ENCODE peak calls at places on chromosomes 4 and X, in ten cellular contexts. One of them, this sample, is unnamed.

GRCh38 chr4:88999392-88999791 is 57.6 kb downstream of the FAM13A start:
- DNase-seq in Karpas-422: no peak
- DNase-seq in right cardiac atrium: no peak
- DNase-seq in thoracic aorta: no peak
- DNase-seq in CD8-positive, alpha-beta T cell: no peak
- DNase-seq in H9: no peak
- DNase-seq in spleen: no peak
- DNase-seq in left lung: no peak
- DNase-seq in mesenchymal stem cell: no peak
- DNase-seq in heart right ventricle: no peak
- DNase-seq in this sample: no peak

GRCh38 chrX:70998402-70999027 is 67.6 kb upstream of the SLC7A3 start:
- DNase-seq in Karpas-422: peak; percentile 70
- DNase-seq in right cardiac atrium: no peak
- DNase-seq in thoracic aorta: no peak
- DNase-seq in CD8-positive, alpha-beta T cell: no peak
- DNase-seq in H9: peak; percentile 40
- DNase-seq in spleen: no peak
- DNase-seq in left lung: no peak
- DNase-seq in mesenchymal stem cell: peak; percentile 38
- DNase-seq in heart right ventricle: peak; percentile 10
- DNase-seq in this sample: no peak

GRCh38 chr4:176425035-176425434 is 105.3 kb downstream of the SPCS3 start:
- DNase-seq in Karpas-422: no peak
- DNase-seq in right cardiac atrium: no peak
- DNase-seq in thoracic aorta: no peak
- DNase-seq in CD8-positive, alpha-beta T cell: no peak
- DNase-seq in H9: no peak
- DNase-seq in spleen: no peak
- DNase-seq in left lung: no peak
- DNase-seq in mesenchymal stem cell: no peak
- DNase-seq in heart right ventricle: no peak
- DNase-seq in this sample: no peak

GRCh38 chr4:41212221-41213203 is 1.8 kb downstream of the APBB2 start:
- DNase-seq in Karpas-422: no peak
- DNase-seq in right cardiac atrium: no peak
- DNase-seq in thoracic aorta: no peak
- DNase-seq in CD8-positive, alpha-beta T cell: no peak
- DNase-seq in H9: no peak
- DNase-seq in spleen: no peak
- DNase-seq in left lung: no peak
- DNase-seq in mesenchymal stem cell: peak; percentile 71
- DNase-seq in heart right ventricle: peak; percentile 50
- DNase-seq in this sample: no peak

GRCh38 chr4:101345271-101345595 is 2.1 kb downstream of the PPP3CA start:
- DNase-seq in Karpas-422: peak; percentile 57
- DNase-seq in right cardiac atrium: no peak
- DNase-seq in thoracic aorta: no peak
- DNase-seq in CD8-positive, alpha-beta T cell: no peak
- DNase-seq in H9: no peak
- DNase-seq in spleen: no peak
- DNase-seq in left lung: no peak
- DNase-seq in mesenchymal stem cell: no peak
- DNase-seq in heart right ventricle: no peak
- DNase-seq in this sample: no peak

GRCh38 chr4:186161138-186161537 is 30.2 kb upstream of the CYP4V2 start:
- DNase-seq in Karpas-422: peak; percentile 67
- DNase-seq in right cardiac atrium: no peak
- DNase-seq in thoracic aorta: no peak
- DNase-seq in CD8-positive, alpha-beta T cell: no peak
- DNase-seq in H9: no peak
- DNase-seq in spleen: no peak
- DNase-seq in left lung: no peak
- DNase-seq in mesenchymal stem cell: no peak
- DNase-seq in heart right ventricle: no peak
- DNase-seq in this sample: no peak

GRCh38 chr4:78551420-78552351 is at the start of gene ANXA3:
- DNase-seq in Karpas-422: no peak
- DNase-seq in right cardiac atrium: peak; percentile 80
- DNase-seq in thoracic aorta: no peak
- DNase-seq in CD8-positive, alpha-beta T cell: no peak
- DNase-seq in H9: peak; percentile 76
- DNase-seq in spleen: peak; percentile 89
- DNase-seq in left lung: peak; percentile 94
- DNase-seq in mesenchymal stem cell: peak; percentile 24
- DNase-seq in heart right ventricle: peak; percentile 29
- DNase-seq in this sample: no peak

GRCh38 chrX:45449982-45450381 is 249.3 kb upstream of the DIPK2B start:
- DNase-seq in Karpas-422: no peak
- DNase-seq in right cardiac atrium: no peak
- DNase-seq in thoracic aorta: no peak
- DNase-seq in CD8-positive, alpha-beta T cell: no peak
- DNase-seq in H9: no peak
- DNase-seq in spleen: no peak
- DNase-seq in left lung: no peak
- DNase-seq in mesenchymal stem cell: no peak
- DNase-seq in heart right ventricle: no peak
- DNase-seq in this sample: no peak

GRCh38 chrX:72041166-72041565 is 90.5 kb downstream of the RTL5 start:
- DNase-seq in Karpas-422: no peak
- DNase-seq in right cardiac atrium: no peak
- DNase-seq in thoracic aorta: no peak
- DNase-seq in CD8-positive, alpha-beta T cell: no peak
- DNase-seq in H9: no peak
- DNase-seq in spleen: no peak
- DNase-seq in left lung: no peak
- DNase-seq in mesenchymal stem cell: no peak
- DNase-seq in heart right ventricle: no peak
- DNase-seq in this sample: no peak

GRCh38 chr4:112604590-112604989 is 32.1 kb downstream of the ZGRF1 start:
- DNase-seq in Karpas-422: peak; percentile 85
- DNase-seq in right cardiac atrium: no peak
- DNase-seq in thoracic aorta: no peak
- DNase-seq in CD8-positive, alpha-beta T cell: no peak
- DNase-seq in H9: no peak
- DNase-seq in spleen: no peak
- DNase-seq in left lung: no peak
- DNase-seq in mesenchymal stem cell: peak; percentile 68
- DNase-seq in heart right ventricle: peak; percentile 46
- DNase-seq in this sample: no peak

GRCh38 chr4:52837716-52838558 is 24.2 kb upstream of the RASL11B start:
- DNase-seq in Karpas-422: no peak
- DNase-seq in right cardiac atrium: no peak
- DNase-seq in thoracic aorta: no peak
- DNase-seq in CD8-positive, alpha-beta T cell: no peak
- DNase-seq in H9: no peak
- DNase-seq in spleen: no peak
- DNase-seq in left lung: no peak
- DNase-seq in mesenchymal stem cell: peak; percentile 80
- DNase-seq in heart right ventricle: peak; percentile 22
- DNase-seq in this sample: no peak

GRCh38 chrX:69097451-69098236 is 67.6 kb downstream of the PJA1 start:
- DNase-seq in Karpas-422: no peak
- DNase-seq in right cardiac atrium: no peak
- DNase-seq in thoracic aorta: no peak
- DNase-seq in CD8-positive, alpha-beta T cell: no peak
- DNase-seq in H9: no peak
- DNase-seq in spleen: no peak
- DNase-seq in left lung: no peak
- DNase-seq in mesenchymal stem cell: no peak
- DNase-seq in heart right ventricle: no peak
- DNase-seq in this sample: no peak

GRCh38 chrX:140971385-140971784 is 31.0 kb upstream of the SPANXB1 start:
- DNase-seq in Karpas-422: no peak
- DNase-seq in right cardiac atrium: no peak
- DNase-seq in thoracic aorta: no peak
- DNase-seq in CD8-positive, alpha-beta T cell: no peak
- DNase-seq in H9: no peak
- DNase-seq in spleen: no peak
- DNase-seq in left lung: no peak
- DNase-seq in mesenchymal stem cell: peak; percentile 46
- DNase-seq in heart right ventricle: no peak
- DNase-seq in this sample: no peak

GRCh38 chr4:183691897-183692296 is 32.8 kb downstream of the TRAPPC11 start:
- DNase-seq in Karpas-422: no peak
- DNase-seq in right cardiac atrium: no peak
- DNase-seq in thoracic aorta: no peak
- DNase-seq in CD8-positive, alpha-beta T cell: no peak
- DNase-seq in H9: no peak
- DNase-seq in spleen: no peak
- DNase-seq in left lung: no peak
- DNase-seq in mesenchymal stem cell: no peak
- DNase-seq in heart right ventricle: no peak
- DNase-seq in this sample: no peak

GRCh38 chr4:70556856-70557255 is 35.2 kb upstream of the AMBN start:
- DNase-seq in Karpas-422: no peak
- DNase-seq in right cardiac atrium: no peak
- DNase-seq in thoracic aorta: no peak
- DNase-seq in CD8-positive, alpha-beta T cell: no peak
- DNase-seq in H9: no peak
- DNase-seq in spleen: no peak
- DNase-seq in left lung: no peak
- DNase-seq in mesenchymal stem cell: no peak
- DNase-seq in heart right ventricle: no peak
- DNase-seq in this sample: no peak

DNA sequence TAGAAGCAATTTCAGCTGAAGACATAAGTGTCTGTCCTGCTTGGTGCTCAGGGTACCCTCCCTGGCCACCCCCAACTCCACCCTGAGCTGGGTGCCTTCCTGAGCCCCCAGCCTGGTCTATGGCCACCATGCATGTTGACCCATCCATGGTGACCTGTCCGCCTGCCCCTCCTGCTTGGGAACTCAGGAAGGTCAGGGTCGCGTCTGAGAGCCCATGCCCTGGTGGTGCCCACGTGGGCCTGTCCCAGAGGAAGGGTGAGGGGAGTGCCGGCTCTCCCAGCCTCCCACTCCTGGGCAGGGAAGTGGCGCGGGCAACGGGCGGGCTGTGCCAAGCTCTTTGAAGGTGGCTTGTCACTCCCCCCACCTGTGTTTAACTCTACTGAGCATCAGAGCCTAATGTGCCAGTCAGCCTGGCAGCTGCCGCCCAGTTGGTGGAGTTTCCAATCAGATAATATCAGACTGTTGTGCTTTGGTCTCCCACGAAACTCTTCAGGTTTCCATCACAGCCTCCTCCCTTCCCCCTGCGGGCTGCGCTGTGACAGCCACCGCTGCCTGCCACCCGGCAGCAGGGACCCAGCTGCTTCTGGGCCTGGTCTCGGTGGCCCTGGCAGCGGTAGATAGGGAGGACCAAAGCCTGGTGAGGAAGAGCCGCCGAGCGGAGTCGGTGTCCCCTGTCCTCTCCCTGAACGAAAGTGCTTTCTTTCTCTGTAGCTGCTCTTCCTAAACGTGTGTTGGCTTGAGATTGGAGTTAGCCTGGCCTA is 4.8 kb downstream of the SH3BP2 start:
- DNase-seq in Karpas-422: no peak
- DNase-seq in right cardiac atrium: peak; percentile 71
- DNase-seq in thoracic aorta: no peak
- DNase-seq in CD8-positive, alpha-beta T cell: no peak
- DNase-seq in H9: no peak
- DNase-seq in spleen: peak; percentile 86
- DNase-seq in left lung: peak; percentile 82
- DNase-seq in mesenchymal stem cell: no peak
- DNase-seq in heart right ventricle: no peak
- DNase-seq in this sample: no peak
- H3K4me1 ChIP-seq in Karpas-422: peaks cover 32% of the 10 kb centered on the region
- H3K4me1 ChIP-seq in right cardiac atrium: peaks cover 51% of the 10 kb centered on the region
- H3K4me1 ChIP-seq in thoracic aorta: peaks cover 48% of the 10 kb centered on the region
- H3K4me1 ChIP-seq in CD8-positive, alpha-beta T cell: peaks cover 70% of the 10 kb centered on the region
- H3K4me1 ChIP-seq in H9: no peaks in the 10 kb centered on the region
- H3K4me1 ChIP-seq in spleen: peaks cover 89% of the 10 kb centered on the region
- H3K4me1 ChIP-seq in left lung: peaks cover 67% of the 10 kb centered on the region
- H3K4me1 ChIP-seq in mesenchymal stem cell: peaks cover 81% of the 10 kb centered on the region
- H3K4me1 ChIP-seq in heart right ventricle: peaks cover 89% of the 10 kb centered on the region
- H3K4me1 ChIP-seq in this sample: peaks cover 100% of the 10 kb centered on the region

DNA sequence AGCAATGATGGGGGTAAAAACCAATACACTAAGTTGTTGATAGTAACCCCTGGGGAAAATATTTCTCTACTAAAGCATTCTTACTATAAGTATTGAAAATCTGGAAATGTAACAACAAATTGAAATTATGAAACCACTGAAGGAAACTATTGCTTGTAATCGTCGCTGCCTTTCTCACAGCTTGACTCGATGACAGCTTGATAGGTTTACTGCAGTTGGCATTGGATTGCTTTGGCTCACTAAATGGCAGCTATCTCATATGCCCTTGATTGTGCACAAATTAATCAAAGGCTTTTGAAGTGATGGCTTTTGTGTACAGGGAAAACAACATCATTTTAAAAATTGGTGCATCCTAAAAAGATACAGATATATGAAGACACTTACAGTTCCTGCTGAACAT is 419.6 kb upstream of the TENM3 start:
- DNase-seq in Karpas-422: no peak
- DNase-seq in right cardiac atrium: no peak
- DNase-seq in thoracic aorta: no peak
- DNase-seq in CD8-positive, alpha-beta T cell: no peak
- DNase-seq in H9: no peak
- DNase-seq in spleen: no peak
- DNase-seq in left lung: no peak
- DNase-seq in mesenchymal stem cell: no peak
- DNase-seq in heart right ventricle: no peak
- DNase-seq in this sample: no peak
- H3K4me1 ChIP-seq in Karpas-422: no peaks in the 10 kb centered on the region
- H3K4me1 ChIP-seq in right cardiac atrium: no peaks in the 10 kb centered on the region
- H3K4me1 ChIP-seq in thoracic aorta: no peaks in the 10 kb centered on the region
- H3K4me1 ChIP-seq in CD8-positive, alpha-beta T cell: no peaks in the 10 kb centered on the region
- H3K4me1 ChIP-seq in H9: peaks cover 7% of the 10 kb centered on the region
- H3K4me1 ChIP-seq in spleen: no peaks in the 10 kb centered on the region
- H3K4me1 ChIP-seq in left lung: no peaks in the 10 kb centered on the region
- H3K4me1 ChIP-seq in mesenchymal stem cell: peaks cover 3% of the 10 kb centered on the region
- H3K4me1 ChIP-seq in heart right ventricle: peaks cover 3% of the 10 kb centered on the region
- H3K4me1 ChIP-seq in this sample: no peaks in the 10 kb centered on the region

DNA sequence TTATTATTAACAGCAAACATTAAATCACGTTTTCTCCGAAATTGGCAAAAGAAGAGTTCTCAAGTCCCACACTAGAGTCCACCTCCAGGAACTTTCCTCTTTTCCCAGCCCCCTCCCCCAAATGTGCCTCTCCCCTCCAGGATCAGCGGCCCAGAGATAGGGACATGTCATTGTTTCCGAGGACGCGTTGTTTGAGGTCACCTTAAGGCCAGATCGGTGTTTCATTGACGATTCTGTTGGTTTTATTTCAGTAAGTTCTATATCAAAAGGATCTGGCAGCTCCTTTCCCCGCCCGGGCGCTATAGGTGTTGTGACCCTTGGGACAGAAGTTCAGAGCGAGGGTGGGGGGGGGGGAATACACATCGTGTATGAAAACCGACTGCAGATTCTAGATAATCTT is 938 bp upstream of the MSX1 start:
- DNase-seq in Karpas-422: no peak
- DNase-seq in right cardiac atrium: no peak
- DNase-seq in thoracic aorta: no peak
- DNase-seq in CD8-positive, alpha-beta T cell: no peak
- DNase-seq in H9: no peak
- DNase-seq in spleen: no peak
- DNase-seq in left lung: peak; percentile 30
- DNase-seq in mesenchymal stem cell: no peak
- DNase-seq in heart right ventricle: no peak
- DNase-seq in this sample: no peak
- H3K4me1 ChIP-seq in Karpas-422: peaks cover 5% of the 10 kb centered on the region
- H3K4me1 ChIP-seq in right cardiac atrium: no peaks in the 10 kb centered on the region
- H3K4me1 ChIP-seq in thoracic aorta: peaks cover 15% of the 10 kb centered on the region
- H3K4me1 ChIP-seq in CD8-positive, alpha-beta T cell: peaks cover 55% of the 10 kb centered on the region
- H3K4me1 ChIP-seq in H9: peaks cover 3% of the 10 kb centered on the region
- H3K4me1 ChIP-seq in spleen: peaks cover 9% of the 10 kb centered on the region
- H3K4me1 ChIP-seq in left lung: peaks cover 6% of the 10 kb centered on the region
- H3K4me1 ChIP-seq in mesenchymal stem cell: peaks cover 33% of the 10 kb centered on the region
- H3K4me1 ChIP-seq in heart right ventricle: peaks cover 18% of the 10 kb centered on the region
- H3K4me1 ChIP-seq in this sample: peaks cover 20% of the 10 kb centered on the region

GRCh38 chr4:20735931-20736330 is 35.7 kb downstream of the PACRGL start:
- DNase-seq in Karpas-422: peak; percentile 6
- DNase-seq in right cardiac atrium: no peak
- DNase-seq in thoracic aorta: no peak
- DNase-seq in CD8-positive, alpha-beta T cell: no peak
- DNase-seq in H9: no peak
- DNase-seq in spleen: no peak
- DNase-seq in left lung: no peak
- DNase-seq in mesenchymal stem cell: no peak
- DNase-seq in heart right ventricle: no peak
- DNase-seq in this sample: no peak
- H3K4me1 ChIP-seq in Karpas-422: no peaks in the 10 kb centered on the region
- H3K4me1 ChIP-seq in right cardiac atrium: no peaks in the 10 kb centered on the region
- H3K4me1 ChIP-seq in thoracic aorta: no peaks in the 10 kb centered on the region
- H3K4me1 ChIP-seq in CD8-positive, alpha-beta T cell: no peaks in the 10 kb centered on the region
- H3K4me1 ChIP-seq in H9: no peaks in the 10 kb centered on the region
- H3K4me1 ChIP-seq in spleen: no peaks in the 10 kb centered on the region
- H3K4me1 ChIP-seq in left lung: no peaks in the 10 kb centered on the region
- H3K4me1 ChIP-seq in mesenchymal stem cell: no peaks in the 10 kb centered on the region
- H3K4me1 ChIP-seq in heart right ventricle: no peaks in the 10 kb centered on the region
- H3K4me1 ChIP-seq in this sample: no peaks in the 10 kb centered on the region